ENCODE peak calls at places on chromosomes 3 and 15, in ten cellular contexts. I is right cardiac atrium, L is ovary, B is tibial artery, M is brain microvascular endothelial cell, J is neural progenitor cell, F is body of pancreas, S is foreskin fibroblast, A is A549, X is AG04449. T is an unnamed sample.
A peak's percentile ranks its signal among the peaks of the same experiment; 100 is the strongest.

GRCh38 chr3:120274739-120275167 is 10.3 kb downstream of the GPR156 start:
- DNase-seq in B (no peak), F (peak; percentile 37), J (no peak), A (no peak), S (peak; percentile 6), M (no peak), I (peak; percentile 62), L (no peak), X (no peak), T (no peak)

GRCh38 chr3:37910666-37911400 is 49.2 kb downstream of the CTDSPL start:
- DNase-seq in I (no peak), S (no peak), B (no peak), A (no peak), J (no peak), L (no peak), M (no peak), F (peak; percentile 24), X (no peak), T (peak; percentile 61)

GRCh38 chr15:45242289-45242688 is 9.7 kb upstream of the SLC28A2 start:
- DNase-seq in F (no peak), I (no peak), M (peak; percentile 14), J (peak; percentile 8), S (peak; percentile 9), X (no peak), A (no peak), L (no peak), B (no peak), T (no peak)

GRCh38 chr15:63896336-63897115 is 62.8 kb upstream of the HERC1 start:
- DNase-seq in M (peak; percentile 82), F (no peak), A (peak; percentile 50), I (no peak), X (no peak), J (no peak), S (peak; percentile 77), B (peak; percentile 65), L (no peak), T (peak; percentile 22)

GRCh38 chr15:57319226-57319918 is 56.9 kb upstream of the CGNL1 start:
- DNase-seq in I (peak; percentile 47), A (no peak), F (no peak), M (no peak), J (no peak), L (no peak), S (no peak), X (no peak), B (no peak), T (peak; percentile 66)

GRCh38 chr3:178404966-178405365 is 131.3 kb upstream of the KCNMB2 start:
- DNase-seq in X (no peak), A (no peak), M (no peak), B (no peak), L (no peak), S (no peak), J (no peak), F (no peak), I (no peak), T (no peak)

GRCh38 chr3:11672396-11672795 is 28.7 kb upstream of the VGLL4 start:
- DNase-seq in L (no peak), A (no peak), X (no peak), M (no peak), J (no peak), B (no peak), S (no peak), I (no peak), F (no peak), T (no peak)

GRCh38 chr3:146431240-146431639 is 38.1 kb downstream of the PLSCR2 start:
- DNase-seq in F (no peak), B (no peak), J (no peak), I (no peak), A (no peak), L (no peak), M (peak; percentile 5), S (peak; percentile 58), X (no peak), T (no peak)

GRCh38 chr15:32998979-32999677 is 195.4 kb downstream of the FMN1 start:
- DNase-seq in J (no peak), X (no peak), A (no peak), L (no peak), F (no peak), S (no peak), B (no peak), I (peak; percentile 71), M (no peak), T (no peak)

GRCh38 chr3:105584351-105584790 is 217.7 kb downstream of the ALCAM start:
- DNase-seq in F (no peak), L (no peak), A (no peak), X (no peak), B (no peak), I (no peak), S (no peak), J (no peak), M (no peak), T (no peak)

GRCh38 chr15:75042730-75043508 is 19.5 kb downstream of the PPCDC start:
- DNase-seq in M (peak; percentile 22), F (peak; percentile 90), S (peak; percentile 68), L (peak; percentile 54), B (peak; percentile 90), A (peak; percentile 57), X (no peak), I (peak; percentile 94), J (peak; percentile 48), T (peak; percentile 81)

DNA sequence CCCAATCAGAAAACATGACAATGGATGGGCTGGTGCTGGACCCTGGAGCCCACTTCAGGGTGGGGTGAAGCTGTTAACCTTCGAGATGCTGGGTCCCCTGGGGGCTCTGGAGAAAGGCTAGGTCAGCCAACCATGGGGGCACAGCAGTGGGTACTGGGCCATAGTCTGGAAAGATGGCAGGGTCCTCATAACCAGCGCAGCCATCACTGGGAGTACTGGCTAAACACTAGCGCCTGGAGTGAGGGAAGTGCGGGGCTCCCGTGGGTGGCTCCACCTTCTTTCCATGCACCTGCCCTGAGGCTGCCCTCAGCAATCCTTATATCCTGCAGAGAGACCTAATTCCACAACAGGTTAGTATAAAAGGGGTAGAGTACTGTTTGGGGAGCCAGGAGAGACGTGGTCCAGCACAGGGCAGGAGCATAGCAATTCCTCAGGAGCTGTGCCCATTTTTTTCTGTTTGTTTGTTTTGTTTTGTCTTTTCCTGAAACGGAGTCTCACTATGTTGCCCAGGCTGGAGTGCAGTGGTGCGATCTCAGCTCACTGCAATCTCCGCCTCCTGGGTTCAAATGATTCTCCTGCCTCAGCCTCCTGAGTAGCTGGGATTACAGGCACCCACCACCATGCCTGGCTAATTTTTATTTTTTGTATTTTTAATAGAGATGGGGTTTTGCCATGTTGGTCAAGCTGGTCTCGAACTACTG is 122.6 kb upstream of the MEF2A start:
- DNase-seq in I (peak; percentile 52), S (no peak), M (no peak), A (no peak), L (peak; percentile 5), X (no peak), B (peak; percentile 66), J (no peak), F (no peak), T (no peak)
- H3K4me3 ChIP-seq in I (no peak overlapping the region), S (no peak overlapping the region), M (no peak overlapping the region), A (no peak overlapping the region), L (no peak overlapping the region), X (no peak overlapping the region), B (no peak overlapping the region), J (no peak overlapping the region), F (no peak overlapping the region), T (no peak overlapping the region)

GRCh38 chr3:15628967-15629366 is 27.4 kb downstream of the BTD start:
- DNase-seq in L (no peak), I (no peak), X (no peak), F (no peak), A (no peak), J (no peak), S (no peak), B (no peak), M (no peak), T (no peak)

GRCh38 chr3:15629860-15630597 is 28.5 kb downstream of the BTD start:
- DNase-seq in M (peak; percentile 88), L (peak; percentile 42), F (peak; percentile 70), I (no peak), A (peak; percentile 82), X (no peak), J (peak; percentile 81), S (peak; percentile 91), B (no peak), T (peak; percentile 63)

GRCh38 chr3:15631426-15632211 is 30.1 kb downstream of the BTD start:
- DNase-seq in S (peak; percentile 25), X (no peak), I (no peak), M (no peak), J (no peak), F (no peak), L (no peak), B (no peak), A (no peak), T (no peak)

GRCh38 chr3:15632212-15632580 is 30.7 kb downstream of the BTD start:
- DNase-seq in A (no peak), S (no peak), M (no peak), L (no peak), I (no peak), X (no peak), F (no peak), B (no peak), J (no peak), T (no peak)

GRCh38 chr3:15630646-15631350 is 29.3 kb downstream of the BTD start:
- DNase-seq in M (peak; percentile 87), X (no peak), L (no peak), F (no peak), I (no peak), A (peak; percentile 58), S (peak; percentile 87), B (no peak), J (no peak), T (no peak)
- H3K4me3 ChIP-seq in M (peak overlapping the region; percentile 18), X (peak overlapping the region; percentile 46), L (no peak overlapping the region), F (no peak overlapping the region), I (peak overlapping the region; percentile 36), A (peak overlapping the region; percentile 28), S (peak overlapping the region; percentile 46), B (peak overlapping the region; percentile 31), J (no peak overlapping the region), T (no peak overlapping the region)

GRCh38 chr3:117721866-117722265 is 1012.3 kb downstream of the TUSC7 start:
- DNase-seq in J (no peak), M (no peak), B (no peak), I (no peak), L (no peak), X (no peak), A (no peak), S (no peak), F (no peak), T (no peak)
- H3K4me3 ChIP-seq in J (no peak overlapping the region), M (no peak overlapping the region), B (no peak overlapping the region), I (no peak overlapping the region), L (no peak overlapping the region), X (no peak overlapping the region), A (no peak overlapping the region), S (no peak overlapping the region), F (no peak overlapping the region), T (no peak overlapping the region)

DNA sequence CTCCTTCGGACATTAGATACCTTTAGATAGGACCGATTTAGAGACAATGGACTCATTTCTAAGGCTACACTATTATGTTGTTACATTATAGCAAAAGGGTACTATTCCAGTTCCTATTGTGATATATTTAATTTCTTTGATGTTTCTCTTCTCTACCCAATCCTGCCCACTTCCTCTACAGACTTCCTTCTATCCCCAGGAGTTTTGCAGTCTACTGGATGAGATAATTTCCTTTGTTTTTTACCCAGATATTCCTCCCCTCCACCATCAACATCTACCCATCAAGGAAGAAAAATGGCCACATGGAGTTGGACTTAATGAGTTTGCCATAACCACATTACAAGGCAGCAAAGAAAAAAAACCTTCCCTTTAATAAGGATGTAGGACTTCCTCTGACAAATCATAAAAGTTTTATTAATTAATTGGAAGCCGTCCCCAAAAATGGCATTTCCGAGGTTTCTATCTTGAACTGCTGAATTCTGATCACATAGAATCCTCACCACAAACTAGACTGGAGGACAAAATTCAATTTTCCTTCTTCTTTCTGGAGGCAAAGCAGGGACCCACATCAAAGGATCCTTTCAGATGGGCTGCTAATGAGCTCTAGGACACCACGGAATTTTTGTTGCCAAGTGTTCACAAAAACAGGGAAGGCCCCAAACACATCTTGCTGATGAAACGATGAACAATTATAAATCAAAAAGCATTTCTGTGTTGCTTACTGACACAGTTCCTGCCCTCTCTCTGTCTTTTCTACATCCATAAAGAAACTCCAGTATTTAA is 33.4 kb downstream of the FRMD4B start:
- DNase-seq in S (no peak), A (no peak), M (no peak), L (no peak), I (no peak), F (no peak), B (no peak), J (no peak), X (no peak), T (no peak)
- H3K4me3 ChIP-seq in S (no peak overlapping the region), A (no peak overlapping the region), M (no peak overlapping the region), L (no peak overlapping the region), I (peak overlapping the region; percentile 47), F (no peak overlapping the region), B (peak overlapping the region; percentile 34), J (no peak overlapping the region), X (no peak overlapping the region), T (no peak overlapping the region)

T was measured in WERI-Rb-1.